ENCODE peak calls at places on chromosomes 13 and 19, in five cellular contexts. One of them, this sample, is unnamed.

GRCh38 chr19:46392252-46392801 is 21.0 kb downstream of the CCDC8 start:
- DNase-seq in GM23338: no peak
- DNase-seq in H1: no peak
- DNase-seq in HCT116: no peak
- DNase-seq in HepG2: no peak
- DNase-seq in this sample: no peak

GRCh38 chr13:26989261-26990007 is 182.2 kb downstream of the USP12 start:
- DNase-seq in GM23338: no peak
- DNase-seq in H1: no peak
- DNase-seq in HCT116: no peak
- DNase-seq in HepG2: no peak
- DNase-seq in this sample: no peak

GRCh38 chr13:111215081-111216047 is 100.3 kb downstream of the ARHGEF7 start:
- DNase-seq in GM23338: peak
- DNase-seq in H1: no peak
- DNase-seq in HCT116: no peak
- DNase-seq in HepG2: no peak
- DNase-seq in this sample: no peak

GRCh38 chr19:11420429-11420893 is 1.3 kb upstream of the RGL3 start:
- DNase-seq in GM23338: peak
- DNase-seq in H1: peak
- DNase-seq in HCT116: no peak
- DNase-seq in HepG2: no peak
- DNase-seq in this sample: no peak

GRCh38 chr19:51361228-51361627 is 5.0 kb downstream of the ETFB start:
- DNase-seq in GM23338: no peak
- DNase-seq in H1: no peak
- DNase-seq in HCT116: no peak
- DNase-seq in HepG2: no peak
- DNase-seq in this sample: no peak

GRCh38 chr19:32238076-32238475 is 107.3 kb upstream of the ZNF507 start:
- DNase-seq in GM23338: no peak
- DNase-seq in H1: no peak
- DNase-seq in HCT116: no peak
- DNase-seq in HepG2: no peak
- DNase-seq in this sample: no peak

GRCh38 chr13:111518161-111518791 is 197.8 kb downstream of the TEX29 start:
- DNase-seq in GM23338: peak
- DNase-seq in H1: no peak
- DNase-seq in HCT116: no peak
- DNase-seq in HepG2: no peak
- DNase-seq in this sample: no peak

GRCh38 chr13:98033277-98034247 is 80.1 kb downstream of the IPO5 start:
- DNase-seq in GM23338: peak
- DNase-seq in H1: no peak
- DNase-seq in HCT116: peak
- DNase-seq in HepG2: peak
- DNase-seq in this sample: peak

GRCh38 chr19:51422053-51422448 is 4.6 kb upstream of the SIGLEC10 start:
- DNase-seq in GM23338: peak
- DNase-seq in H1: peak
- DNase-seq in HCT116: peak
- DNase-seq in HepG2: peak
- DNase-seq in this sample: peak

GRCh38 chr19:4066682-4067395 is at the start of gene ZBTB7A:
- DNase-seq in GM23338: peak
- DNase-seq in H1: no peak
- DNase-seq in HCT116: peak
- DNase-seq in HepG2: peak
- DNase-seq in this sample: peak

GRCh38 chr13:45451282-45451681 is 13.5 kb upstream of the COG3 start:
- DNase-seq in GM23338: no peak
- DNase-seq in H1: no peak
- DNase-seq in HCT116: no peak
- DNase-seq in HepG2: no peak
- DNase-seq in this sample: no peak

GRCh38 chr13:99063952-99064351 is 86.1 kb upstream of the DOCK9 start:
- DNase-seq in GM23338: no peak
- DNase-seq in H1: no peak
- DNase-seq in HCT116: no peak
- DNase-seq in HepG2: no peak
- DNase-seq in this sample: peak

GRCh38 chr19:12800344-12800732 is 1.3 kb downstream of the PRDX2 start:
- DNase-seq in GM23338: no peak
- DNase-seq in H1: no peak
- DNase-seq in HCT116: no peak
- DNase-seq in HepG2: no peak
- DNase-seq in this sample: no peak
- H2AFZ ChIP-seq in GM23338: no peak
- H2AFZ ChIP-seq in H1: no peak
- H2AFZ ChIP-seq in HCT116: no peak
- H2AFZ ChIP-seq in HepG2: no peak
- H2AFZ ChIP-seq in this sample: no peak

GRCh38 chr19:1860821-1861598 is 2.4 kb downstream of the KLF16 start:
- DNase-seq in GM23338: no peak
- DNase-seq in H1: no peak
- DNase-seq in HCT116: no peak
- DNase-seq in HepG2: no peak
- DNase-seq in this sample: no peak
- TF ChIP-seq EZH2 in GM23338: no peak
- TF ChIP-seq EZH2 in H1: no peak
- TF ChIP-seq EZH2 in HCT116: no peak
- TF ChIP-seq EZH2 in HepG2: no peak
- TF ChIP-seq EZH2 in this sample: no peak

GRCh38 chr19:18460313-18460712 is 22.4 kb upstream of the ISYNA1 start:
- DNase-seq in GM23338: no peak
- DNase-seq in H1: no peak
- DNase-seq in HCT116: no peak
- DNase-seq in HepG2: no peak
- DNase-seq in this sample: no peak
- TF ChIP-seq POLR2AphosphoS5 in GM23338: no peak
- TF ChIP-seq POLR2AphosphoS5 in H1: no peak
- TF ChIP-seq POLR2AphosphoS5 in HCT116: no peak
- TF ChIP-seq POLR2AphosphoS5 in HepG2: no peak
- TF ChIP-seq POLR2AphosphoS5 in this sample: no peak

GRCh38 chr19:40466219-40467006 is at the start of gene SPTBN4:
- DNase-seq in GM23338: no peak
- DNase-seq in H1: peak
- DNase-seq in HCT116: no peak
- DNase-seq in HepG2: no peak
- DNase-seq in this sample: no peak

GRCh38 chr19:40461669-40462221 is 3.8 kb downstream of the BLVRB start:
- DNase-seq in GM23338: no peak
- DNase-seq in H1: no peak
- DNase-seq in HCT116: no peak
- DNase-seq in HepG2: peak
- DNase-seq in this sample: no peak

GRCh38 chr19:40465025-40465780 is at the start of gene BLVRB:
- DNase-seq in GM23338: peak
- DNase-seq in H1: no peak
- DNase-seq in HCT116: no peak
- DNase-seq in HepG2: peak
- DNase-seq in this sample: no peak

GRCh38 chr19:40465781-40466218 is 255 bp upstream of the BLVRB start:
- DNase-seq in GM23338: peak
- DNase-seq in H1: peak
- DNase-seq in HCT116: peak
- DNase-seq in HepG2: peak
- DNase-seq in this sample: peak

DNA sequence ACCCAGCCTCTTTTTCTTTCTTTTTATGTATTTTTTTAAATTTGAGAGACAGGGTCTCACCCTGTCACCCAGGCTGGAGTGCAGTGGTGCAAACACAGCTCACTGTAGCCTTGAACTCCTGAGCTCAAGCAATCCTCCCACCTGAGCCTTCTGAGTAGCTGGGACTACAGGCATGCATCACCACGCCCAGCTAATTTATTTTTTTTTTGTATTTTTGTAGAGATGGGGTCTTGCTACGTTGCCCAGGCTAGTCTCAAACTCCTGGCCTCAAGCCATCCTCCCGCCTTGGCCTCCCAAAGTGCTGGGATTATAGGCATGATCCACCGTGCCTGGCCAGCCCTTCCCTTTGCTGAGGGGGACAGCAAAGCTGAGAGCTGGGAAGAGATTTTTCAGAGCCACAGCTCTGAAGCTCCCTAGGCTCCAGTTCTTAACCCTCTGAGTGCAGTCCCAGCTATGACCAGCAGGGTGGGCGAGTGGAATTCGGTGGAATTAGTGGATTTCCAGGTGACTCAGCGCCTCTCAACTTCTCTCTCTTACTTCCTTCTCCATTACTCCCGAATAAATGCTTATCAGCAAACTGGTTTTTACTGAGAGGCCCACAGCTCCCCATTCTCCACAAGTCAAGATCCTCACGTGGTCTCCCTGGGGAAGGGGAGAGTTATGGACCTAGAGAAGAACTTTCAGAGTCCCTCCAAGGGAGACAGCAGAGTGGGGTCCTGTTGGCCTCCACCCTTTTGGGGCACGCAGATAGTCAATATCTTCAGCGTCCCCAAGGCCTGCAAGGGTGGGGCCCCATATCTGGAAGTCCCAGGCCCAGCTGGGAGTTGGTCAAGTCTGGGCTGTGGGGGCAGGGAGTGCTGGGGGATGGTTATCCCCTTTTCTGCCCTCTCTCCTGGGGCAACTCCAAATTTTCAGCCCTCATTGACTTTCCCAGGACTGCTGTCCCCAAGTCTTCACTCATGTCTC is 1.2 kb downstream of the BLVRB start:
- DNase-seq in GM23338: peak
- DNase-seq in H1: peak
- DNase-seq in HCT116: peak
- DNase-seq in HepG2: peak
- DNase-seq in this sample: peak
- H2AFZ ChIP-seq in GM23338: no peak
- H2AFZ ChIP-seq in H1: no peak
- H2AFZ ChIP-seq in HCT116: no peak
- H2AFZ ChIP-seq in HepG2: no peak
- H2AFZ ChIP-seq in this sample: peak

GRCh38 chr19:47445527-47445926 is 26.2 kb downstream of the SLC8A2 start:
- DNase-seq in GM23338: no peak
- DNase-seq in H1: no peak
- DNase-seq in HCT116: no peak
- DNase-seq in HepG2: no peak
- DNase-seq in this sample: no peak
- TF ChIP-seq EZH2 in GM23338: no peak
- TF ChIP-seq EZH2 in H1: no peak
- TF ChIP-seq EZH2 in HCT116: no peak
- TF ChIP-seq EZH2 in HepG2: no peak
- TF ChIP-seq EZH2 in this sample: no peak

GRCh38 chr19:55620951-55621672 is 3.3 kb downstream of the ZNF784 start:
- DNase-seq in GM23338: no peak
- DNase-seq in H1: no peak
- DNase-seq in HCT116: no peak
- DNase-seq in HepG2: no peak
- DNase-seq in this sample: no peak
- TF ChIP-seq POLR2AphosphoS5 in GM23338: no peak
- TF ChIP-seq POLR2AphosphoS5 in H1: peak
- TF ChIP-seq POLR2AphosphoS5 in HCT116: no peak
- TF ChIP-seq POLR2AphosphoS5 in HepG2: no peak
- TF ChIP-seq POLR2AphosphoS5 in this sample: no peak

DNA sequence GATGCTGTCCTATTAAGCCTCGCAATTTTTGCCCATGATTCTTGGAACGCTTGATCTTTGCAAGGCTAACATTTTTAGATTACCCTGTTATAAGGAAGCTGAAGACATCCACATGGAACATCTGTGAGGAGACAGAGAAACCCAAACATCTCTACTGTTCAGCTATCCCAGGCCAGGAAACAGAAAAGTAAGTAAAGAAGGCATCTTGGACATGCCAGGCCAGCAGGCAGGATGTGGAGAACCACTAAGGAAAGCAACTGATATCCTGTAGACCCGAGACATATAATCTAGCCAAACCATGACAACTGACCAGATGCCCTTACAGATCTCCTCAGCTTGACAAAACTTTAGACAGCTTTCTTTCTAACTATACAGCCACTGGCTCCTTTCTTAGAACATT is 255.7 kb upstream of the DACH1 start:
- DNase-seq in GM23338: no peak
- DNase-seq in H1: no peak
- DNase-seq in HCT116: no peak
- DNase-seq in HepG2: no peak
- DNase-seq in this sample: no peak
- H2AFZ ChIP-seq in GM23338: no peak
- H2AFZ ChIP-seq in H1: peak
- H2AFZ ChIP-seq in HCT116: no peak
- H2AFZ ChIP-seq in HepG2: no peak
- H2AFZ ChIP-seq in this sample: no peak

DNA sequence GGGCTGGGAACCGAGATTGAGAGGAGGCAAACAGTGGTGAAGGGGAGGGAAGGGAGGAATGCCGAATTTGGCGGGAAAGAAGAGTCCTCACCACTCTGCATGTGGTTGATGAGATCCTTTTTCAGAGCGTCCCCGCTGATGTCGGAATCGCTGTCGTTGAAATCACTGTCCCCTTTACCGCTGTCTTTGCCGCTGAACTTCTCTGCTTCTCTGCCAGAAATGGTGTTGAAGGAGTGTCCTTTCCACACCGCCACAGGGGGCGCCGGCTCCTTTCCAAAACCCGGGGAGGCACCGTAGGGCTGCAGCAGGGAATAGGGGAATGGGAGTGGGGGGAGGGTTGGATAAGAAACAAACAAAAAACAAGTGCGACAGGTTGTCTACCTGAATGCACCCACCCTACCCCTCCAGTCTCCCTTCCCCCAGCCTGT is 3.1 kb downstream of the PCDH8 start:
- DNase-seq in GM23338: peak
- DNase-seq in H1: no peak
- DNase-seq in HCT116: no peak
- DNase-seq in HepG2: no peak
- DNase-seq in this sample: no peak
- TF ChIP-seq EZH2 in GM23338: no peak
- TF ChIP-seq EZH2 in H1: no peak
- TF ChIP-seq EZH2 in HCT116: no peak
- TF ChIP-seq EZH2 in HepG2: no peak
- TF ChIP-seq EZH2 in this sample: no peak